ENCODE peak calls at places on chromosomes 4 and X, in six cellular contexts. R, J, H, N, K and L are unnamed samples.
A peak's percentile ranks its signal among the peaks of the same experiment; 100 is the strongest.

GRCh38 chr4:169115897-169116254 is 105.8 kb upstream of the CBR4 start:
- DNase-seq in R (no peak), J (no peak), H (no peak), N (no peak), K (no peak), L (no peak)

GRCh38 chrX:97211070-97211469 is 327.4 kb downstream of the RPA4 start:
- DNase-seq in R (no peak), J (no peak), H (no peak), N (no peak), K (no peak), L (no peak)

GRCh38 chrX:41445171-41445570 is 2.0 kb upstream of the NYX start:
- DNase-seq in R (no peak), J (no peak), H (no peak), N (no peak), K (no peak), L (no peak)

GRCh38 chrX:136752796-136753195 is 27.9 kb downstream of the ARHGEF6 start:
- DNase-seq in R (peak; percentile 35), J (no peak), H (no peak), N (no peak), K (no peak), L (no peak)

GRCh38 chr4:151604238-151604637 is 156.6 kb downstream of the GATB start:
- DNase-seq in R (no peak), J (no peak), H (no peak), N (no peak), K (no peak), L (no peak)

GRCh38 chr4:101791189-101791572 is 651 bp downstream of the BANK1 start:
- DNase-seq in R (no peak), J (no peak), H (no peak), N (no peak), K (no peak), L (no peak)

GRCh38 chr4:151173751-151174325 is 74.4 kb downstream of the RPS3A start:
- DNase-seq in R (peak; percentile 56), J (no peak), H (no peak), N (no peak), K (peak; percentile 40), L (peak; percentile 73)

GRCh38 chr4:20512053-20512810 is 188.0 kb upstream of the PACRGL start:
- DNase-seq in R (no peak), J (no peak), H (no peak), N (no peak), K (no peak), L (no peak)

GRCh38 chr4:105633241-105633640 is 75.2 kb downstream of the INTS12 start:
- DNase-seq in R (no peak), J (no peak), H (no peak), N (no peak), K (no peak), L (no peak)

GRCh38 chrX:151902813-151903591 is 9.7 kb upstream of the MAGEA4 start:
- DNase-seq in R (peak; percentile 55), J (no peak), H (no peak), N (peak; percentile 87), K (peak; percentile 24), L (peak; percentile 26)

GRCh38 chrX:13345037-13345436 is 25.2 kb upstream of the ATXN3L start:
- DNase-seq in R (no peak), J (no peak), H (no peak), N (no peak), K (no peak), L (no peak)

GRCh38 chrX:118878977-118879376 is 55.4 kb downstream of the ZCCHC12 start:
- DNase-seq in R (no peak), J (no peak), H (no peak), N (no peak), K (no peak), L (no peak)

GRCh38 chrX:118883994-118884393 is 60.4 kb downstream of the ZCCHC12 start:
- DNase-seq in R (no peak), J (no peak), H (no peak), N (no peak), K (no peak), L (no peak)

GRCh38 chrX:118884552-118885138 is 61.0 kb downstream of the ZCCHC12 start:
- DNase-seq in R (no peak), J (no peak), H (no peak), N (no peak), K (no peak), L (no peak)
- H3K4me3 ChIP-seq in R (no peak overlapping the region), J (no peak overlapping the region), H (no peak overlapping the region), N (no peak overlapping the region), K (no peak overlapping the region), L (no peak overlapping the region)

DNA sequence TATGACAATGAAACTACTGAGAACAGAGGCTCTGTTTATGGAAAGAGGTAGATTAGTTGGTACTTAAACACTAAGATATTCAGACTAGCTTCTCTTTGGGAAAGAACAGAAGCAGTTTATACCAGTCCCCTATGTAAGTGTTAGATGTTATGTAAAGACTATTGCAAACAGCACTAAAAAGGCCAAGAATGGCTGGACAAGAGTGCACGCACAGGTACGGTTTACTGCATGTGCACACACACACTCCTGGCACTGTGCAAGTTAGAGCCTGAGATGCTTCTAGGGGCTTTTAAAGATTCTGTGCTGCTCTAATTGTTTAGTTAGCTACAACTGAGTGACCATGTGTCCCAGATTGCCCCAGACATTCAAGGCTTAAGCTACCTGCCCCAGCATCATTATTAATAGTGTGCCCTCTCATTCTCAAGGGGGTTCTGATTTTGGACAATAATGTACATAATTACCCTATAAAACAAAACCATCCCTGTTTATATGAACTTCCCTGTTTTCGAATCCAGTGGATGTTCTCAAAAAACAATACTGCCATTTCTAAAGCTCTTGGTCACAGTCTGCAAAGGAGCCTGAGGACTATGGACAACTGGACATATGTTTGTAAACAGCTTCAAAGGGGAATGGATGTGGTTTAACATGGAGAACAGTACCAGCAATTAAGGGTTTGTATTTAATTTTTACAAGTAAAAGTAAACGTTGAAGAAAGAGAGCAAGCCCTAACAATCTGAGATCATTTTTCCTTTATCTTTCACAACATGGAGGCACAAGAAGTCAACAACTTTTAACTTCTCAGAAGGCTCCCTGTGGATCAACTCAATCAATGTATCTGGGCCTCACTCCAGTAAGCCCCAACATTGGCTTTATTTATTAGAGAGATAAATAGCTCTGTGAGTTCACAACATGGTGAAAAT is 2.0 kb downstream of the SETD7 start:
- DNase-seq in R (no peak), J (no peak), H (no peak), N (no peak), K (no peak), L (no peak)
- H3K4me3 ChIP-seq in R (peak overlapping the region; percentile 98), J (no peak overlapping the region), H (no peak overlapping the region), N (no peak overlapping the region), K (peak overlapping the region; percentile 83), L (peak overlapping the region; percentile 92)

GRCh38 chrX:113950081-113950678 is 633.7 kb upstream of the HTR2C start:
- DNase-seq in R (no peak), J (no peak), H (no peak), N (no peak), K (no peak), L (no peak)
- H3K4me3 ChIP-seq in R (no peak overlapping the region), J (no peak overlapping the region), H (no peak overlapping the region), N (no peak overlapping the region), K (no peak overlapping the region), L (no peak overlapping the region)

DNA sequence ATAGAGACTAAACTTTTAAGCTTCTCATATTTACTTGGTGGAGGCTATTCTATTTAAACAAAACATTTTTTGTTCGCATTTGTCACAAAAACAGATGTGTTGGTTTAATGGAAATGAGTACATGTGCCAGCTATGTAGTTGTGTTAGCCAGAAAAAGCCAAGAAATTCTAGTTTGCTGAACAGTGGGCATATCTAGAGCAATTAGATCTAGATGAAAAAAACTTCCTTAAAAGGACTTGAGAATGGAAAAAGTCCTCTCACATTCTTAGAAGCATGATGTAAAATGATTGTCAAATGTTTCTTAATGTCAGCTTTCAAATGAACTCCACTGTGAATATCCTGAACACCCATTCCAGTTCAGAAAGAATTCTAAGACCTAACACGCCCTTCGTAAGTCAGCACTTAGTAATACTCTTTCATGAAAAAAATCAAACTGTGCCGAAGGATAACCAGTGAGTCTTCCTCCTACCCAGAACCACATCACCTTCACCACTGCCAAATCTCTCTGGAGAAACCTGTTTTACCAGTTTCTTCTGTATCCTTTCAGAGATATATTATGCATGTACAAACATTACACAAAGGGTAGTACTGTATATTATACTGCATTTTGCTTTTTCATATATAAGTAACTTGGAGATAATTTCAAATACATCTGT is 28.2 kb downstream of the PHKA1 start:
- DNase-seq in R (no peak), J (no peak), H (no peak), N (no peak), K (no peak), L (no peak)
- H3K4me3 ChIP-seq in R (no peak overlapping the region), J (no peak overlapping the region), H (no peak overlapping the region), N (no peak overlapping the region), K (no peak overlapping the region), L (no peak overlapping the region)

DNA sequence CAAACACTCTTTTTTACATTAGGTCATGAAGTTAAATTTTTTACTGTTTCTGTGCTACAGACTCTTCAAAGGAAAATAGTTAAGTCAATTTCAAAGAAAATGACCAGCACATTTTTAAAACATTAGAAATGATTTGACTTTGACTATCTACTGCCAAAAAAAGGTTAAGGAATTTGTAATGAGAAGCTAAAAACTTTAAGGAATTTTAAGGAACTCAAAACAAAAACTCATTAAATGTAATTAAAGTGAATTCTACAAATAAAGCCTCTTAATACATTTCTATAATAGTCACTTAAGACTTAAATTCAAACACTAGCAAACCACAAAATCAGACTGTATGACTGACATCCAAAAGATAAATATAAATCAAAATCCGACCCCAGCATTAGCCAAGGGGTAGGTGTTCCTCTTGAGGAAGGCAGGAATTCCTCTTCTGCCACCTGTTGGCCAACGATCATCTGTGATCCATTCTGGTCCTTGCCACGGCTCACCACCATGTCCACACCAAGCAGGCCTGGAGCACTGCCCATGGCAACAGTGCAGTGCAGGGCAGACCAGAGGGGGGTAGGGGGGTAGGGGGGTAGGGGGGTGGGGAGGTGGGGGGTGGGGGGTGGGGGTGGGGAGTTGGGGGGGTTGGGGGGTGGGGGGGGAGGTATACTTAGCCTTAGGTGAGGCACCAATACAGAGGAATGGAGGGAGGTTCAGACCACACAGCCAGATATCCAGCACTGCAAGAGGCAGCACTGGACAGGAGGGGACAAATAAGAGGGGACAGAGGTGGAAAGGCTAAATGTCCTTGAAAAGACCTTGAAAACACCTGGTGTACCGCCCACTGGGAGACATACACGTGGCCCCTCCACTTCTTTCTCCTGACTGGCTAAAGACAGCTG is 287.4 kb downstream of the CHIC1 start:
- DNase-seq in R (no peak), J (no peak), H (peak; percentile 59), N (peak; percentile 54), K (no peak), L (no peak)
- H3K4me3 ChIP-seq in R (no peak overlapping the region), J (no peak overlapping the region), H (no peak overlapping the region), N (no peak overlapping the region), K (peak overlapping the region; percentile 42), L (no peak overlapping the region)

GRCh38 chr4:24472514-24473308 is 111.6 kb downstream of the DHX15 start:
- DNase-seq in R (peak; percentile 82), J (peak; percentile 58), H (peak; percentile 81), N (peak; percentile 82), K (peak; percentile 83), L (peak; percentile 87)

GRCh38 chr4:24473309-24473721 is 111.0 kb downstream of the DHX15 start:
- DNase-seq in R (no peak), J (no peak), H (no peak), N (no peak), K (peak; percentile 26), L (peak; percentile 23)

GRCh38 chr4:24475756-24476155 is 108.6 kb downstream of the DHX15 start:
- DNase-seq in R (no peak), J (no peak), H (no peak), N (no peak), K (no peak), L (no peak)

GRCh38 chr4:24470681-24471622 is 113.4 kb downstream of the DHX15 start:
- DNase-seq in R (no peak), J (no peak), H (peak; percentile 53), N (no peak), K (peak; percentile 51), L (peak; percentile 52)

GRCh38 chr4:24471623-24472510 is 112.5 kb downstream of the DHX15 start:
- DNase-seq in R (no peak), J (no peak), H (peak; percentile 53), N (no peak), K (peak; percentile 22), L (peak; percentile 25)
- H3K4me3 ChIP-seq in R (peak overlapping the region; percentile 66), J (peak overlapping the region; percentile 64), H (no peak overlapping the region), N (no peak overlapping the region), K (peak overlapping the region; percentile 65), L (peak overlapping the region; percentile 81)